ENCODE peak calls at places on chromosomes 13 and 19, in eight cellular contexts. H, D, I, M, O, Z, L and N are unnamed samples.

GRCh38 chr19:33368074-33368864 is 5.2 kb upstream of the CEBPG start:
- DNase-seq in M (no peak), H (no peak), L (no peak), D (no peak), Z (no peak), I (no peak), O (no peak), N (no peak)

GRCh38 chr19:41530761-41531301 is 45.1 kb upstream of the CEACAM21 start:
- DNase-seq in H (no peak), M (no peak), I (no peak), Z (peak), O (peak), D (no peak), L (no peak), N (no peak)

GRCh38 chr19:35318679-35319448 is 10.1 kb upstream of the CD22 start:
- DNase-seq in Z (peak), M (peak), I (peak), D (no peak), H (peak), O (peak), L (peak), N (no peak)

GRCh38 chr13:38514575-38514974 is 164.9 kb downstream of the UFM1 start:
- DNase-seq in O (no peak), Z (no peak), I (no peak), D (no peak), L (no peak), H (no peak), M (no peak), N (no peak)

GRCh38 chr19:6236310-6237291 is 43.2 kb downstream of the MLLT1 start:
- DNase-seq in M (no peak), I (no peak), Z (no peak), H (no peak), L (no peak), O (peak), D (no peak), N (no peak)

GRCh38 chr19:18945297-18945696 is 4.3 kb upstream of the HOMER3 start:
- DNase-seq in Z (no peak), O (no peak), D (no peak), H (no peak), M (no peak), L (no peak), I (no peak), N (no peak)

GRCh38 chr19:3586124-3586626 is 897 bp downstream of the GIPC3 start:
- DNase-seq in I (no peak), Z (no peak), D (peak), L (no peak), H (no peak), O (no peak), M (no peak), N (no peak)

GRCh38 chr19:11191273-11191755 is 6.0 kb downstream of the KANK2 start:
- DNase-seq in L (no peak), M (peak), I (no peak), D (no peak), Z (peak), H (no peak), O (peak), N (no peak)

GRCh38 chr13:26678796-26679195 is 81.8 kb downstream of the GPR12 start:
- DNase-seq in D (no peak), M (no peak), L (no peak), H (no peak), Z (no peak), I (no peak), O (no peak), N (no peak)

GRCh38 chr19:16649734-16650133 is 10.2 kb downstream of the SMIM7 start:
- DNase-seq in L (no peak), Z (peak), D (no peak), O (no peak), H (no peak), I (no peak), M (no peak), N (no peak)

GRCh38 chr19:10766681-10767201 is 48.9 kb downstream of the DNM2 start:
- DNase-seq in O (no peak), M (no peak), H (no peak), Z (peak), I (no peak), L (no peak), D (no peak), N (no peak)

GRCh38 chr13:65855276-65855675 is 1374.9 kb downstream of the PCDH9 start:
- DNase-seq in O (no peak), I (no peak), D (no peak), L (no peak), M (no peak), H (no peak), Z (no peak), N (no peak)

DNA sequence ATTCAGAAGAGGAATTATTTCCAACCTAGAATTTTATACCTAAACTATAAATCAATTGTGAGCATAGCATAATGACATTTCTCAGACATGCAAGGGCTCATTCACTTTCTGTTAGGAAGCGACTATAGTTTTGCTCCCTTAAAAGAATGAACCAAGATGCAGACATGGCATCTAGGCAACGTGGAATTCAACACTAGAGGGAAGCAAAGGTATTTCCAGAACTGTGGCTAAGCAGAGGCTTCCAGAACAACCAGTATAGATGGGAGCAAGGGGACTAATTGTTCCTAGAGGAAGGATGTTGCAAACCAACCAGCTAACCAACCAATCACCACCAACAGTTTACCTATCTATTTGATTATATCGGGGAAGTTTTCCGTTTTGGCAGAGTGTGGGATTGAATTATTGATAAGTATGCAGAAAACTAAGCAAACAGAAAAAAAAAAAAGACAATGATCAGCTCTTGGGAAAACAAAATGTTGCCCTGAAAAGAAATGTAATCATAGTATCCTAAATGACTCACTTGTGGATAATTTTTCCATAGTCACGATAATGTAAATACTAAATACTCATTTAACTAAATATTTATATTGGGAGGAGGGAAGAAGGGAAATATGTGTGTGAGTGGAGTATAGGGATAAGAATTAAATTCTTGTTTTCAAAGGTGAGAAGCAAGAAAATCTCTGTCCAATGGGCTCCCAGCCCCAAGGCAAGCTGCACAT is 21.1 kb downstream of the ARL11 start:
- DNase-seq in H (no peak), O (no peak), M (no peak), I (no peak), D (no peak), Z (peak), L (no peak), N (no peak)
- TF ChIP-seq CTCF in H (no peak), O (no peak), M (peak), I (peak), D (no peak), Z (peak), L (peak), N (peak)

GRCh38 chr13:44576396-44577235 is 486 bp upstream of the TSC22D1 start:
- DNase-seq in O (no peak), H (peak), M (no peak), L (no peak), Z (no peak), D (peak), I (no peak), N (no peak)
- TF ChIP-seq CTCF in O (no peak), H (no peak), M (no peak), L (no peak), Z (no peak), D (no peak), I (no peak), N (no peak)

GRCh38 chr13:52003551-52003950 is 7.7 kb downstream of the ATP7B start:
- DNase-seq in I (no peak), D (no peak), M (no peak), Z (no peak), L (no peak), O (no peak), H (no peak), N (no peak)
- TF ChIP-seq CTCF in I (no peak), D (no peak), M (no peak), Z (no peak), L (no peak), O (no peak), H (no peak), N (no peak)

GRCh38 chr13:46554971-46555370 is 2.0 kb downstream of the LRCH1 start:
- DNase-seq in I (no peak), H (no peak), Z (peak), L (no peak), M (no peak), D (no peak), O (no peak), N (no peak)
- TF ChIP-seq CTCF in I (no peak), H (no peak), Z (no peak), L (no peak), M (no peak), D (no peak), O (no peak), N (no peak)

GRCh38 chr19:28235606-28236125 is 977.3 kb downstream of the UQCRFS1 start:
- DNase-seq in Z (no peak), H (no peak), I (no peak), D (no peak), O (no peak), M (no peak), L (no peak), N (no peak)

GRCh38 chr19:28244966-28245365 is 968.0 kb downstream of the UQCRFS1 start:
- DNase-seq in O (no peak), H (no peak), M (no peak), I (no peak), Z (no peak), D (no peak), L (no peak), N (no peak)

GRCh38 chr19:28242317-28242927 is 970.5 kb downstream of the UQCRFS1 start:
- DNase-seq in H (no peak), L (no peak), O (no peak), D (no peak), M (no peak), Z (peak), I (no peak), N (no peak)

GRCh38 chr19:28234637-28235036 is 978.3 kb downstream of the UQCRFS1 start:
- DNase-seq in H (no peak), L (no peak), D (no peak), M (no peak), Z (peak), O (no peak), I (peak), N (no peak)

DNA sequence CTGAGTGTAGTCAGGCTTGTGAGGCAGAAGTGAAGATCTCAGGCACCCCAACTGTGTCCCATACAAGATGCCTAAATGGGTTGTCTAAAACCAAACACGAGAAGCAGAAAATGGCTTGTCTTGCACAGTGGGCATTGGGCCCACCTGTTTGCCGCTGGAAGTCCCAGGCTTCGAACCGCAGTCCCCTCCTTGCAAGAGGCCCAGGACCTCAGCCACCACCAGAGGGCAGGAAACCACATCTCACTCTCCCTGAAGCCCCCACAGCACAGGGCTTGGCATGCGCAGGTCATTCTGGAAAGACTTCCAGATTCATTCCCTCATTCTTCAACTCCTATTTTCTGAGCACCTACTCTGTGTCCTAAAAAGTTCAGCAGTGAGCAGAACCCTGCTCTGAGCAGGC is 973.7 kb downstream of the UQCRFS1 start:
- DNase-seq in M (no peak), Z (no peak), I (no peak), D (no peak), H (no peak), L (no peak), O (no peak), N (no peak)
- TF ChIP-seq CTCF in M (no peak), Z (peak), I (peak), D (no peak), H (no peak), L (peak), O (no peak), N (no peak)

GRCh38 chr19:39540333-39540673 is 342 bp upstream of the EID2 start:
- DNase-seq in M (no peak), L (no peak), Z (no peak), I (no peak), H (no peak), D (no peak), O (no peak), N (no peak)
- TF ChIP-seq CTCF in M (no peak), L (no peak), Z (no peak), I (no peak), H (no peak), D (peak), O (no peak), N (no peak)

GRCh38 chr19:7868671-7869452 is 5.3 kb downstream of the PRR36 start:
- DNase-seq in L (no peak), Z (peak), O (peak), H (peak), I (no peak), M (peak), D (peak), N (no peak)
- TF ChIP-seq CTCF in L (peak), Z (peak), O (no peak), H (peak), I (peak), M (peak), D (peak), N (peak)

DNA sequence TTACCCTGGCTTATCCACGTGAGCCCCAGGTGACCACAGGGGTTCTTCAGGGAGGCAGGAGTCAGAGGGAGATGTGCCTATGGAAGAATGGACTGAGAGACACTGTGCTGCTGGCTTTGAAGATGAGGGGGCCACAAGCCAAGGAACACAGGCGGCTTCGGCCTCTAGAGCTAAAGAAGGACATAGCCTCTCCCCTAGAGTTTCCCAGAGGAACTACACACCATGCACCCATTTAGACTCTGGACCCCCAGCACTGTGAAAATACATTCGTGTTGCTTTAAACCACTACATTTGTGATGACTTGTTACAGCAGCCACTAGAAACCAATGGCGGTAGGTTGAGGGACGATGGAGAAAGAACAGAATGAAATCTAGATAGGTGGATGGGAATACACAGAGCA is 13.7 kb upstream of the ATF5 start:
- DNase-seq in M (no peak), H (no peak), I (no peak), L (no peak), O (no peak), Z (no peak), D (no peak), N (no peak)
- TF ChIP-seq CTCF in M (no peak), H (no peak), I (peak), L (no peak), O (no peak), Z (peak), D (no peak), N (no peak)

GRCh38 chr13:76822691-76823267 is 63.4 kb downstream of the KCTD12 start:
- DNase-seq in Z (peak), I (peak), O (no peak), D (no peak), L (no peak), M (no peak), H (no peak), N (no peak)
- TF ChIP-seq CTCF in Z (peak), I (peak), O (no peak), D (no peak), L (no peak), M (peak), H (no peak), N (peak)